ENCODE peak calls at places on chromosome 1, in six cellular contexts. V, Q, B, P, M and A are unnamed samples. For H3K4me1, the result is how much of the 10 kb centered on the place peaks cover.

GRCh38 chr1:91791691-91792392 is 94.1 kb downstream of the TGFBR3 start:
- DNase-seq in V (no peak), Q (no peak), B (no peak), P (no peak), M (no peak), A (no peak)

GRCh38 chr1:241688940-241689368 is 36.9 kb downstream of the WDR64 start:
- DNase-seq in V (no peak), Q (no peak), B (no peak), P (no peak), M (no peak), A (no peak)

GRCh38 chr1:219518168-219518905 is 94.6 kb downstream of the ZC3H11B start:
- DNase-seq in V (no peak), Q (no peak), B (no peak), P (no peak), M (no peak), A (no peak)

GRCh38 chr1:76239470-76239918 is 164.9 kb downstream of the ST6GALNAC3 start:
- DNase-seq in V (no peak), Q (no peak), B (no peak), P (no peak), M (no peak), A (no peak)

GRCh38 chr1:248730507-248731335 is 24.8 kb downstream of the LYPD8 start:
- DNase-seq in V (no peak), Q (no peak), B (no peak), P (no peak), M (no peak), A (no peak)

GRCh38 chr1:182340233-182341058 is 51.1 kb downstream of the GLUL start:
- DNase-seq in V (no peak), Q (no peak), B (no peak), P (no peak), M (no peak), A (peak)

GRCh38 chr1:84433253-84434080 is 35.2 kb downstream of the DNASE2B start:
- DNase-seq in V (no peak), Q (peak), B (no peak), P (no peak), M (peak), A (peak)

GRCh38 chr1:26705788-26706237 is 10.0 kb downstream of the ARID1A start:
- DNase-seq in V (no peak), Q (no peak), B (no peak), P (no peak), M (peak), A (no peak)

GRCh38 chr1:39063191-39063590 is 37.0 kb downstream of the NDUFS5 start:
- DNase-seq in V (no peak), Q (no peak), B (no peak), P (no peak), M (no peak), A (no peak)

GRCh38 chr1:29607236-29607635 is 370.9 kb downstream of the PTPRU start:
- DNase-seq in V (no peak), Q (no peak), B (no peak), P (no peak), M (no peak), A (no peak)

GRCh38 chr1:150151291-150152181 is 1.8 kb downstream of the PLEKHO1 start:
- DNase-seq in V (no peak), Q (no peak), B (peak), P (no peak), M (no peak), A (no peak)

DNA sequence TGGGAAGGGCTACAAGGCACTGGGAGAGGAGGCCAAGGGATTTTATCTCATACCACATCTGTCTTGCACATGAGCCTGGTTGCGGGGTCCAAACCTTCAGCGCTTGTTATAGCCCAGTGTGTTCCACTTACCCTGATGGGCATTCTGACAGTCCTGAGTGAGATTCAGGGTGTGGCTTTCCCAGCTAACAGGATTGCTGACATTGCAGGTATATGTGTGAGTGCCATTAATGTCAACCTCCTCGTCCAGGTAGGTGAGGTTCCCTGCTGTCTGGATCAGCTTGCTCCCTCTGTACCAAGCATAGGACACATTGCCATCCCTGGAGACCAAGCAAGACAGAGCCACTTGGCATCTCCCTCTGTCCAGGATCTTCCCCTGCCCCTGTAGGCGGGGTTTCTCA is 21.6 kb downstream of the CD244 start:
- DNase-seq in V (no peak), Q (no peak), B (no peak), P (no peak), M (no peak), A (no peak)
- H3K4me1 ChIP-seq in V (under half), Q (under half), B (under half), P (under half), M (under half), A (under half)

GRCh38 chr1:86395771-86396502 is at the start of gene ODF2L:
- DNase-seq in V (peak), Q (peak), B (peak), P (peak), M (peak), A (peak)
- TF ChIP-seq POLR2A in V (no peak), Q (no peak), B (peak), P (no peak), M (peak), A (peak)

GRCh38 chr1:193062698-193063463 is 3.5 kb downstream of the RO60 start:
- DNase-seq in V (no peak), Q (no peak), B (no peak), P (no peak), M (no peak), A (no peak)
- H3K27ac ChIP-seq in V (no peak), Q (no peak), B (no peak), P (no peak), M (no peak), A (no peak)

DNA sequence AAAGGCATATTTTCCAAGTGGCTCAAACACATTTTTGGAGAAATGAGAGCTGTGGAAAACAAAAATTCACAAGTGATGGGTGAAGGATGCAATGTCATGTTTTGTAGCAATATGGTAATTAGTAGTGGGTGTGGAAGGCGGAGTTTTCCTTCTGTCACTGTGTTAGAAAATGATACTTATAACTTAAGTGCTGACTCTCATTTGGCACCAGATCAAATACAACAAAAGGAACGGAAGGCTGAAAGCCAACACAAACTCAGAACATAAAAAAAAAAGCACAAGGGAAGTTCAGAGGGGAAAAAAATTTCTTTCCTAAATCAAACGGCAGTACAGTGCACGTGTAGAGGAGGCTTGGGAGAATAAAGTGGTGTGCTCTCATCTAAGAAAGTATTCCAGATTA is at the start of gene TNFSF18:
- DNase-seq in V (no peak), Q (no peak), B (no peak), P (no peak), M (peak), A (no peak)
- H3K4me1 ChIP-seq in V (under half), Q (under half), B (under half), P (under half), M (under half), A (under half)

DNA sequence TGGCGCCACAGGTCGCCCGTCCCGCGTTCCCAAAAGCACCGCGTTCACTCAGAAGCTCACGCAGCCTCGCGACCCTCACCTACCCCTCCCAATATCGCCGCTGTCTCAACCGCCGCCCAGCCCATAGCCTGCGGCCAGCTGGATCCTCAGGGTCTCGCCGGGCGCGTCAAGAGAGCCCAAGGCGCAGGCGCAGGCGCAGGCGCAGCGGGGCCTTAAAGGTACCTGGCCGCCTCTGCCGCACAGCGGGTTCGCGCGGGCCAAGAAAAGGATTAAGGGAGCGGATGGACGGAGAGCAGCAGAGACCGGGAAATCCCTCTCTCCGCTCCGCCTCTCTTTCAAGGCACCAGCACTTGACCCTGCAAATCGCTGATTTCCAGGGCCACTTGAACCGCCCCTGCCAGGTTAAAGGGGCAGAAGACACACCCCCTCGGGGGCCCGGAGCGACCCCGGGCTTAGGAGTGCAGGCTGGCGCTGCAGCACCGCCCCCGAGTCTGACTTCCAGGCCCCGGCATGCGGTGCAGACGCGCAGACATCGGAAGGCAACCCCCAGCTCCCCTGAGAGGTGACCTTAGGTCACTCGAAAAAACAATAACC is at the start of gene NBPF20:
- DNase-seq in V (peak), Q (peak), B (peak), P (peak), M (peak), A (peak)
- TF ChIP-seq POLR2A in V (no peak), Q (no peak), B (no peak), P (no peak), M (peak), A (peak)

DNA sequence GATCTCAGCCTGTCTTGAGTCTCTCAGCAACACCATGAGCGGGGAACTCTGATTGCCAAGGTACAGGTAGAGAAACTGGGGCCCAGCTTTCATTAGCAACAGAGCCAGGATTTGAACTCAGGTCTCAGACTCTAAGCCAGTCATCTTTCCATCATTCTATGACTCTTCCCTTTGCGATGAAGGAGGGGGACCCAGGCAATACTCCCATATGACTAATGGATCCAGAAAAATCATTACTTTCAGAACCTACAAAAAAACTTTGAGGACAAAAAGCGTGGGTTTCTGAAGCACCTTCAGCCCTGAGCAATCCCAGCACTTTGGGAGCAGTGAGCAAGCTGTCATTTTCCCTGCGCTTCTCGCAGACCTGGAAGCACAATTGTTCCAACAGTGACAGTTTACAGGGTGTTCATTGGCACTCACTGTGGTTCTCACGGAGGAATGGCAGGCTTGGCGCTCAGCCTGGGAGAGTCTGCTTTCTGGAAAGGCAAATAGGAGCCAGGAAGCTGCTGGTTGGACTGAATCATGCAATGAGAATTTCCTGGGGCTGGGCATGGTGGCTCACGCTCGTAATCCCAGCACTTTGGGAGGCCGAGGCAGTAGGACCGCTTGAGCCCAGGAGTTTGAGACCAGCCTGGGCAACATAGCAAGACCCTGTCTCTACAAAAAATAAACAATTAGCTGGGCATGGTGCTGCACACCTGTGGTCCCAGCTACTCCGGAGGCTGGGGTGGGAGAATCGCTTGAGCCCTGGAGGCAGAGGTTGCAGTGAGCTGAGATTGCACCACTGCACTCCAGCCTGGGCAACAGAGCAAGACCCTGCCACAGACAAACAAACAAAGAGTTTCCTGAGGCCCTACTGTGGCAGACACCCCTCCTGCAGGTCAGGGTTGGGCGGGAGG is 40.1 kb downstream of the SLC2A7 start:
- DNase-seq in V (peak), Q (peak), B (peak), P (no peak), M (peak), A (peak)
- H3K27ac ChIP-seq in V (peak), Q (no peak), B (no peak), P (no peak), M (peak), A (no peak)

GRCh38 chr1:227886993-227887696 is 60.6 kb downstream of the WNT9A start:
- DNase-seq in V (peak), Q (peak), B (peak), P (no peak), M (peak), A (peak)

GRCh38 chr1:227885135-227885647 is 62.5 kb downstream of the WNT9A start:
- DNase-seq in V (peak), Q (peak), B (peak), P (no peak), M (no peak), A (peak)

GRCh38 chr1:227886503-227886961 is 61.2 kb downstream of the WNT9A start:
- DNase-seq in V (no peak), Q (peak), B (peak), P (no peak), M (peak), A (no peak)

GRCh38 chr1:227884370-227885134 is 63.2 kb downstream of the WNT9A start:
- DNase-seq in V (no peak), Q (peak), B (peak), P (no peak), M (no peak), A (no peak)

GRCh38 chr1:227885648-227886502 is 61.9 kb downstream of the WNT9A start:
- DNase-seq in V (peak), Q (peak), B (peak), P (no peak), M (peak), A (peak)
- H3K4me1 ChIP-seq in V (under half), Q (under half), B (under half), P (under half), M (under half), A (under half)